ENCODE peak calls at places on chromosomes 6 and 20, in five cellular contexts. One of them, this sample, is unnamed.

GRCh38 chr6:2021713-2022125 is 223.7 kb downstream of the GMDS start:
- DNase-seq in HepG2: no peak
- DNase-seq in K562: no peak
- DNase-seq in A549: no peak
- DNase-seq in GM12878: no peak
- DNase-seq in this sample: peak

GRCh38 chr20:11754451-11754850 is 163.2 kb upstream of the BTBD3 start:
- DNase-seq in A549: no peak
- DNase-seq in GM12878: no peak
- DNase-seq in K562: no peak
- DNase-seq in HepG2: no peak
- DNase-seq in this sample: peak

GRCh38 chr6:43290905-43291355 is 7.1 kb upstream of the SLC22A7 start:
- DNase-seq in GM12878: no peak
- DNase-seq in K562: no peak
- DNase-seq in A549: no peak
- DNase-seq in HepG2: peak
- DNase-seq in this sample: no peak

GRCh38 chr20:19806806-19807691 is 49.0 kb downstream of the RIN2 start:
- DNase-seq in K562: no peak
- DNase-seq in HepG2: no peak
- DNase-seq in GM12878: no peak
- DNase-seq in A549: peak
- DNase-seq in this sample: peak

GRCh38 chr6:34546551-34547321 is 9.4 kb downstream of the SPDEF start:
- DNase-seq in GM12878: no peak
- DNase-seq in K562: no peak
- DNase-seq in HepG2: no peak
- DNase-seq in A549: peak
- DNase-seq in this sample: peak

GRCh38 chr20:1838479-1839279 is 56.5 kb upstream of the SIRPA start:
- DNase-seq in K562: no peak
- DNase-seq in HepG2: no peak
- DNase-seq in GM12878: no peak
- DNase-seq in A549: no peak
- DNase-seq in this sample: no peak

GRCh38 chr6:8803181-8803760 is 367.9 kb upstream of the SLC35B3 start:
- DNase-seq in HepG2: no peak
- DNase-seq in GM12878: no peak
- DNase-seq in K562: no peak
- DNase-seq in A549: no peak
- DNase-seq in this sample: no peak

GRCh38 chr6:68760941-68761676 is 126.0 kb downstream of the ADGRB3 start:
- DNase-seq in GM12878: no peak
- DNase-seq in HepG2: no peak
- DNase-seq in A549: no peak
- DNase-seq in K562: peak
- DNase-seq in this sample: no peak

GRCh38 chr6:132063204-132063603 is 112.0 kb upstream of the CCN2 start:
- DNase-seq in HepG2: no peak
- DNase-seq in K562: no peak
- DNase-seq in GM12878: no peak
- DNase-seq in A549: no peak
- DNase-seq in this sample: peak

GRCh38 chr20:37504404-37505096 is 16.5 kb upstream of the NNAT start:
- DNase-seq in K562: no peak
- DNase-seq in A549: no peak
- DNase-seq in HepG2: no peak
- DNase-seq in GM12878: no peak
- DNase-seq in this sample: no peak

GRCh38 chr6:26045046-26045938 is 41.9 kb upstream of the HFE start:
- DNase-seq in A549: peak
- DNase-seq in GM12878: peak
- DNase-seq in K562: no peak
- DNase-seq in HepG2: peak
- DNase-seq in this sample: peak

GRCh38 chr6:31720196-31720770 is 1.3 kb downstream of the LY6G6C start:
- DNase-seq in HepG2: no peak
- DNase-seq in K562: no peak
- DNase-seq in GM12878: no peak
- DNase-seq in A549: no peak
- DNase-seq in this sample: no peak

GRCh38 chr20:31824125-31824485 is 4.9 kb downstream of the MYLK2 start:
- DNase-seq in HepG2: no peak
- DNase-seq in GM12878: no peak
- DNase-seq in K562: no peak
- DNase-seq in A549: no peak
- DNase-seq in this sample: no peak

GRCh38 chr20:57060407-57061057 is 205.9 kb downstream of the BMP7 start:
- DNase-seq in GM12878: no peak
- DNase-seq in A549: no peak
- DNase-seq in HepG2: no peak
- DNase-seq in K562: no peak
- DNase-seq in this sample: no peak

GRCh38 chr6:46704562-46704961 is 16.9 kb downstream of the TDRD6 start:
- DNase-seq in K562: no peak
- DNase-seq in A549: peak
- DNase-seq in GM12878: no peak
- DNase-seq in HepG2: peak
- DNase-seq in this sample: peak

GRCh38 chr6:113860165-113860955 is 3.2 kb downstream of the MARCKS start:
- DNase-seq in GM12878: no peak
- DNase-seq in K562: no peak
- DNase-seq in HepG2: peak
- DNase-seq in A549: peak
- DNase-seq in this sample: peak

GRCh38 chr20:59604770-59605665 is 678 bp downstream of the PHACTR3 start:
- DNase-seq in A549: no peak
- DNase-seq in K562: no peak
- DNase-seq in GM12878: no peak
- DNase-seq in HepG2: no peak
- DNase-seq in this sample: no peak

DNA sequence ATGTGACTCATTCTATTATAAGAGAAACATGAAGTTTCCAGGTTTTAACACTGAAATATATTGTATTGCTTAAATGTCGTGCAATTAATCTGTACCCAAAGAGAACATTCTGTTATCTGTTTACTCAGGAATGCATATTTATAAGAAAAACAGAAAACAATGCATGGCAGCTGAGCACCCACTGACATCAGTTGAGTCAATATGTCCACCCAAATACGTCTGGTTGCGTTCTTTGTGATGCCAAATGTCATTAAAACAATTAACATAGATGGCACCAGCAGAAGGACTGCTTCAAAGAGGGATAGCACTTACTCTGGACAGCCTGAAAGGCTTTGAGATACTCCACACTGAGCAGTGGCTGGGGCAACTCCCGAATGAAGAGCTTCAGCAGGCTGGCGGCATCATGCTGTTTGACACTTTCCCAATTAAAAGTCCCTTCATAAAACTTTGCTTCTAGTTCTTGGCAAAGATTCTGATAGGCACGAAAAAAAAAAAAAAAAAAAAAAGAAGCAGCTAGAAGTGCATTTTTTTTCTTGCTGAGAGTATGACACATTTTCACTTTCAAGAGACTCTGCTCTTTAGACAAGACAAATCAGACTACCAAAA is 102.3 kb downstream of the ARHGAP18 start:
- DNase-seq in A549: no peak
- DNase-seq in HepG2: no peak
- DNase-seq in GM12878: no peak
- DNase-seq in K562: no peak
- DNase-seq in this sample: no peak
- H3K27ac ChIP-seq in A549: no peak
- H3K27ac ChIP-seq in HepG2: no peak
- H3K27ac ChIP-seq in GM12878: peak
- H3K27ac ChIP-seq in K562: no peak
- H3K27ac ChIP-seq in this sample: peak

GRCh38 chr20:51554538-51555165 is 12.1 kb upstream of the NFATC2 start:
- DNase-seq in K562: no peak
- DNase-seq in A549: no peak
- DNase-seq in HepG2: no peak
- DNase-seq in GM12878: no peak
- DNase-seq in this sample: peak
- TF ChIP-seq MYC in K562: no peak
- TF ChIP-seq MYC in A549: no peak
- TF ChIP-seq MYC in HepG2: no peak
- TF ChIP-seq MYC in GM12878: no peak
- TF ChIP-seq MYC in this sample: peak

DNA sequence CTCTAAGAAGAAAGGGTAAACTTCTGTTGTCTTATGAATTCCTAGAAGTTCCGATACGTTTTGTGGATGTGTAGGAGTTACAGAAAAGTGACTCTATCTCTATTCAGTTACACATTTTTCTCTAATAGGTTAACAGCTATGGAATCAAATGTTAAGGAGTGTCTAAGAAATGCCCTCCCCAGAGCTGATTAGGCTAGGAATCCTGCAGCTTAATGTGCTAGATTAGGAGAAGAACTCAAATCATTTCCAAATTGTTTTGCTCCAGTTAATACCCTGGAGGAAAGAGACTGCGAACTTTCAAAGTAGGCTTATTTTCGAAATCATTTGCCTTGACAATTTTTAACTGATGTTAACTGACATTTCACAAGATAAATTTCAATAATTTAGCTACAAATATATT is 51.9 kb downstream of the IBTK start:
- DNase-seq in GM12878: no peak
- DNase-seq in A549: no peak
- DNase-seq in K562: no peak
- DNase-seq in HepG2: no peak
- DNase-seq in this sample: no peak
- H3K27ac ChIP-seq in GM12878: no peak
- H3K27ac ChIP-seq in A549: no peak
- H3K27ac ChIP-seq in K562: no peak
- H3K27ac ChIP-seq in HepG2: no peak
- H3K27ac ChIP-seq in this sample: no peak

GRCh38 chr6:18753071-18753470 is 365.9 kb downstream of the RNF144B start:
- DNase-seq in GM12878: no peak
- DNase-seq in K562: no peak
- DNase-seq in A549: no peak
- DNase-seq in HepG2: no peak
- DNase-seq in this sample: no peak

GRCh38 chr6:18748314-18748713 is 361.2 kb downstream of the RNF144B start:
- DNase-seq in K562: no peak
- DNase-seq in HepG2: no peak
- DNase-seq in GM12878: no peak
- DNase-seq in A549: no peak
- DNase-seq in this sample: no peak

GRCh38 chr6:18746727-18747126 is 359.6 kb downstream of the RNF144B start:
- DNase-seq in A549: no peak
- DNase-seq in GM12878: no peak
- DNase-seq in K562: no peak
- DNase-seq in HepG2: no peak
- DNase-seq in this sample: no peak

GRCh38 chr6:18752278-18753057 is 365.3 kb downstream of the RNF144B start:
- DNase-seq in K562: no peak
- DNase-seq in HepG2: no peak
- DNase-seq in A549: no peak
- DNase-seq in GM12878: no peak
- DNase-seq in this sample: no peak
- TF ChIP-seq MYC in K562: no peak
- TF ChIP-seq MYC in HepG2: no peak
- TF ChIP-seq MYC in A549: no peak
- TF ChIP-seq MYC in GM12878: no peak
- TF ChIP-seq MYC in this sample: no peak

GRCh38 chr6:3406928-3407809 is 49.7 kb downstream of the SLC22A23 start:
- DNase-seq in HepG2: no peak
- DNase-seq in K562: peak
- DNase-seq in A549: no peak
- DNase-seq in GM12878: no peak
- DNase-seq in this sample: no peak

GRCh38 chr6:3406362-3406809 is 50.5 kb downstream of the SLC22A23 start:
- DNase-seq in K562: no peak
- DNase-seq in HepG2: no peak
- DNase-seq in GM12878: no peak
- DNase-seq in A549: no peak
- DNase-seq in this sample: no peak

GRCh38 chr6:3405679-3406078 is 51.2 kb downstream of the SLC22A23 start:
- DNase-seq in HepG2: peak
- DNase-seq in GM12878: no peak
- DNase-seq in A549: peak
- DNase-seq in K562: no peak
- DNase-seq in this sample: no peak

GRCh38 chr6:3403244-3404154 is 53.4 kb downstream of the SLC22A23 start:
- DNase-seq in A549: peak
- DNase-seq in K562: no peak
- DNase-seq in HepG2: peak
- DNase-seq in GM12878: no peak
- DNase-seq in this sample: peak

GRCh38 chr6:3405182-3405518 is 51.7 kb downstream of the SLC22A23 start:
- DNase-seq in K562: no peak
- DNase-seq in HepG2: no peak
- DNase-seq in GM12878: no peak
- DNase-seq in A549: no peak
- DNase-seq in this sample: no peak
- H3K27ac ChIP-seq in K562: no peak
- H3K27ac ChIP-seq in HepG2: peak
- H3K27ac ChIP-seq in GM12878: no peak
- H3K27ac ChIP-seq in A549: peak
- H3K27ac ChIP-seq in this sample: no peak

GRCh38 chr6:137692806-137693205 is 174.3 kb upstream of the TNFAIP3 start:
- DNase-seq in GM12878: no peak
- DNase-seq in A549: peak
- DNase-seq in HepG2: no peak
- DNase-seq in K562: no peak
- DNase-seq in this sample: no peak

GRCh38 chr6:137696765-137697164 is 170.3 kb upstream of the TNFAIP3 start:
- DNase-seq in HepG2: no peak
- DNase-seq in GM12878: no peak
- DNase-seq in K562: no peak
- DNase-seq in A549: no peak
- DNase-seq in this sample: no peak

GRCh38 chr6:137692308-137692707 is 174.8 kb upstream of the TNFAIP3 start:
- DNase-seq in GM12878: no peak
- DNase-seq in K562: no peak
- DNase-seq in A549: no peak
- DNase-seq in HepG2: no peak
- DNase-seq in this sample: no peak

GRCh38 chr6:137690721-137691120 is 176.3 kb upstream of the TNFAIP3 start:
- DNase-seq in GM12878: no peak
- DNase-seq in K562: no peak
- DNase-seq in HepG2: no peak
- DNase-seq in A549: no peak
- DNase-seq in this sample: no peak

DNA sequence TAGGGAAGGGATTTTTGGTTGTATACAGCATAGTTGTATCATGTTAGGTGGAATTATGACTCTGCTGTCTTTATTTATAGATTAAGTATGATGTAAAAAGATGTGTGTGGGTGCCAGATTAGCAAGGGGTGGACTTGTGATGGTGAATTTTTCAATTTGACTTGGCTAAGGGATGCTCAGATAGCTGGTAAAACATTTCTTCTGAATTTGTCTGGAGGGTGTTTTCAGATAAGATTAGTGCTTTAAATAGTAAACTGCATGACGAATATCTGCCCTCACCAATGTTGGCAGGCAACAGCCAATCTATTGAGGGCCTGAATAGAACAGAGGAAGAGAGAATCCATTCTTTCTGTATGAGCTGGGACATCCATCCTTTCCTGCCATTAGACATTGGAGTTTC is 173.3 kb upstream of the TNFAIP3 start:
- DNase-seq in GM12878: no peak
- DNase-seq in HepG2: no peak
- DNase-seq in K562: no peak
- DNase-seq in A549: no peak
- DNase-seq in this sample: no peak
- TF ChIP-seq MYC in GM12878: no peak
- TF ChIP-seq MYC in HepG2: no peak
- TF ChIP-seq MYC in K562: no peak
- TF ChIP-seq MYC in A549: no peak
- TF ChIP-seq MYC in this sample: no peak

This sample was measured in endothelial cell of umbilical vein.